ENCODE peak calls at places on chromosomes 16 and 17, in six cellular contexts. D is IMR-90, J is H9, O is neuronal stem cell, E is H1, I is trophoblast cell. X is an unnamed sample.

GRCh38 chr16:50269061-50269705 is 2.8 kb downstream of the ADCY7 start:
- DNase-seq in E (no peak), J (peak), O (no peak), I (no peak), D (no peak), X (no peak)

GRCh38 chr17:48177816-48178215 is 70.2 kb downstream of the SNX11 start:
- DNase-seq in D (no peak), J (no peak), E (no peak), I (no peak), O (no peak), X (no peak)

GRCh38 chr17:76558210-76559095 is 18.6 kb downstream of the PRCD start:
- DNase-seq in O (no peak), J (no peak), D (peak), I (peak), E (no peak), X (peak)

GRCh38 chr16:50879873-50880695 is 138.2 kb downstream of the CYLD start:
- DNase-seq in O (peak), D (no peak), J (peak), E (no peak), I (peak), X (no peak)

GRCh38 chr17:75873587-75874322 is 4.6 kb downstream of the TRIM47 start:
- DNase-seq in J (no peak), E (no peak), I (no peak), O (no peak), D (no peak), X (no peak)

GRCh38 chr16:73095142-73095791 is 47.3 kb upstream of the ZFHX3 start:
- DNase-seq in D (peak), I (no peak), E (no peak), O (no peak), J (no peak), X (no peak)

GRCh38 chr16:84739349-84740124 is 39.7 kb downstream of the USP10 start:
- DNase-seq in O (no peak), E (no peak), J (no peak), I (peak), D (peak), X (peak)

GRCh38 chr17:38328620-38329019 is 15.1 kb downstream of the GPR179 start:
- DNase-seq in J (no peak), O (no peak), I (no peak), D (no peak), E (no peak), X (no peak)

GRCh38 chr16:81711609-81712329 is 67.3 kb upstream of the PLCG2 start:
- DNase-seq in J (peak), E (no peak), I (peak), O (no peak), D (peak), X (peak)

GRCh38 chr16:19757026-19757425 is 39.0 kb downstream of the IQCK start:
- DNase-seq in O (no peak), I (no peak), E (no peak), D (peak), J (no peak), X (no peak)

GRCh38 chr17:35341465-35341992 is 31.9 kb downstream of the SLFN11 start:
- DNase-seq in D (no peak), I (no peak), O (no peak), J (no peak), E (no peak), X (no peak)

GRCh38 chr17:2435181-2435741 is 34.4 kb upstream of the MNT start:
- DNase-seq in D (peak), J (peak), I (no peak), E (no peak), O (peak), X (no peak)

GRCh38 chr16:27287887-27288286 is 19.3 kb upstream of the NSMCE1 start:
- DNase-seq in E (no peak), I (no peak), J (no peak), D (no peak), O (no peak), X (no peak)

GRCh38 chr16:9094008-9094846 is 2.8 kb downstream of the HAPSTR1 start:
- DNase-seq in O (no peak), D (no peak), E (no peak), J (no peak), I (no peak), X (no peak)

GRCh38 chr16:31135535-31136286 is at the start of gene PRSS8:
- DNase-seq in E (no peak), O (no peak), J (peak), I (peak), D (no peak), X (no peak)

GRCh38 chr16:84548971-84549844 is 44.7 kb upstream of the MEAK7 start:
- DNase-seq in O (no peak), J (no peak), D (no peak), E (no peak), I (no peak), X (peak)

GRCh38 chr16:7268182-7268581 is 64.5 kb upstream of the RBFOX1 start:
- DNase-seq in D (no peak), E (peak), O (peak), J (peak), I (peak), X (no peak)

GRCh38 chr17:44311562-44312181 is 3.3 kb downstream of the RUNDC3A start:
- DNase-seq in J (no peak), E (no peak), O (no peak), D (no peak), I (no peak), X (no peak)

GRCh38 chr16:57815987-57816745 is 13.9 kb upstream of the KIFC3 start:
- DNase-seq in I (peak), D (peak), E (no peak), O (no peak), J (peak), X (peak)
- H3K9ac ChIP-seq in I (no peak), D (peak), E (no peak), O (no peak), J (no peak), X (peak)

DNA sequence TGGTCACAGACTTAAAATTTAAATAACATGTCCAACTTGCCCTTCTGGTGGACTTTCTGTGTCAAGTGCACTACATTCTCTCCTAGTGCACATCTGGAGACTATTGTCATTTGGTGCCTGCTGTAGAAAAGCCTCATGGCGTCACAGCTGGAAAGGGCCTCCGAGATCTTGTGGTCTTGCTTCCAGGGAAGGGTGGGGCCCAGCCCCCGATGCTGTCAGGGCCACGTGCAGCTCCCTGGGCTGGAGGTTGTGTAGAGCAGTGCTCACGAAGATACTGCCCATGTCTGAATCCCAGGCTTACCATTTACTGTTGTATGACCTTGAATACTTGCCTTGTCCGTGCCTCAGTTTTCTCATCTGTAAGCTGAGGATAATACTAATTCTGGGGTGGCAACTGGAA is 6.8 kb upstream of the MPRIP start:
- DNase-seq in E (no peak), I (no peak), D (no peak), J (no peak), O (no peak), X (no peak)
- H3K14ac ChIP-seq in E (no peak), I (no peak), D (no peak), J (no peak), O (no peak), X (no peak)

GRCh38 chr16:58418026-58418425 is 25.8 kb downstream of the GINS3 start:
- DNase-seq in J (no peak), I (no peak), E (no peak), O (no peak), D (no peak), X (no peak)
- H3K9ac ChIP-seq in J (no peak), I (no peak), E (no peak), O (no peak), D (no peak), X (no peak)

DNA sequence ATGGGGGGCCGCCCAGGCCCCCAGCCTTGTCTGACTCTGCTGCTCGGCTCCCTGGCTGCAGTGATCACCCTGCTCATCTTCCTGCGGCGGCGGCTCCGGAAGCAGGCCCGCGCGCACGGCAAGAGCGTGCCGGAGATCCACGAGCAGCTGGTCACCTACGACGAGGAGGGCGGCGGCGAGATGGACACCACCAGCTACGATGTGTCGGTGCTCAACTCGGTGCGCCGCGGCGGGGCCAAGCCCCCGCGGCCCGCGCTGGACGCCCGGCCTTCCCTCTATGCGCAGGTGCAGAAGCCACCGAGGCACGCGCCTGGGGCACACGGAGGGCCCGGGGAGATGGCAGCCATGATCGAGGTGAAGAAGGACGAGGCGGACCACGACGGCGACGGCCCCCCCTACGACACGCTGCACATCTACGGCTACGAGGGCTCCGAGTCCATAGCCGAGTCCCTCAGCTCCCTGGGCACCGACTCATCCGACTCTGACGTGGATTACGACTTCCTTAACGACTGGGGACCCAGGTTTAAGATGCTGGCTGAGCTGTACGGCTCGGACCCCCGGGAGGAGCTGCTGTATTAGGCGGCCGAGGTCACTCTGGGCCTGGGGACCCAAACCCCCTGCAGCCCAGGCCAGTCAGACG is 24.4 kb upstream of the BEAN1 start:
- DNase-seq in J (no peak), O (no peak), D (no peak), I (no peak), E (no peak), X (no peak)
- H3K14ac ChIP-seq in J (no peak), O (no peak), D (no peak), I (no peak), E (no peak), X (no peak)

DNA sequence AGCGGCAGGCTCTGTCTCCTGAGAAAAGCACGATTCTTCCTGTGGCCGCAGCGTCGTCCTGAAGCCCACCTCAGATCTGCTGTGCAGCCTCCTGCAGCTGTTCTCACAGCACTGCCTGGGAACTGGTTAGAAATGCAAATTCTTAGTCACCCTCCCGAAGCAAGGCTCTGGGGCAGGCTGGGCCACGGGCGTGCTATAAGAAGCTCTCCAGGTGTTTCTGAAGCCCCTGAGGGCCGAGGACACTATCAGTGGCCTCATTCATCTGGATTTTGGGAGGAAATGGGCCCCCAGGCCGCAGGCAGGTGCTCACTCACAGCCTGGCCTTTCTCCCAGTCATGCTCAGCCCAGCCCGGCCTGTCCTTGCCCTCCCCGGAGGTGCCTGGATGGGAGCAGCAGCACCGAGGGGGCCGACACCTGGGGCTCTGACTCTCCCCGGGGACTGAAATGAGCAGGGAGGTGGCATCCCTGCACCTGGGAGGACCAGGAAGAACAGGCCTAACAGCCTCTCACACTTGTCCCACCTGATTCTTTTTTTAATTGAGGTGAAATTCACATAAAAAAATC is 10.4 kb upstream of the NLRC3 start:
- DNase-seq in E (no peak), D (no peak), O (no peak), J (no peak), I (peak), X (no peak)
- H3K9ac ChIP-seq in E (no peak), D (no peak), O (no peak), J (no peak), I (no peak), X (no peak)

DNA sequence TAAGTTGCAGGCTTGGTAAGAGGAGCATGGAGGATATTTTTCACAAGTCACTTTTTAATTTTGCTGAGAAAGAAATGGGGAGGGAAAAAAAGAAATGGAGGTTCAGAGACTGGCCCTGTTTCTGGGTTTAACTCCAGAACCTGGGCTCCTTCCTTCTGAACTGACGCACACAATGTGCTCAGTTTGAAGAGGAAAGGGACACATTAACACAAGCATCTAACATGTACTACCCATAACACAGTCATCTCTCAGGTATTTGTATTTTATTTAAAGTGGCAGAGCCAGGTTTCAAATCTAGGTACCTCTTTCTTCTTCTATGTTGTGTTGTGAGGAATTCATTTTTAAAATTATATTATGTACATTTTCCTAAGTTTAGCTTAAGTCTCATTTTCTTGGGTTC is 5.3 kb upstream of the TMEM100 start:
- DNase-seq in O (no peak), D (no peak), E (no peak), J (no peak), I (no peak), X (no peak)
- H3K14ac ChIP-seq in O (no peak), D (no peak), E (no peak), J (no peak), I (no peak), X (no peak)

GRCh38 chr16:11155284-11155806 is 100.7 kb downstream of the SOCS1 start:
- DNase-seq in D (peak), O (no peak), E (no peak), I (peak), J (no peak), X (peak)
- H3K9ac ChIP-seq in D (no peak), O (no peak), E (no peak), I (no peak), J (no peak), X (no peak)

GRCh38 chr16:88908307-88908706 is 41.8 kb upstream of the PABPN1L start:
- DNase-seq in E (no peak), I (no peak), D (no peak), J (no peak), O (no peak), X (no peak)
- H3K14ac ChIP-seq in E (no peak), I (no peak), D (no peak), J (no peak), O (peak), X (no peak)

X was measured in mesenchymal stem cell.